ENCODE peak calls at places on chromosome 22, in nine cellular contexts. V is ELF-1; Q is tibial artery; A is endothelial cell of umbilical vein; Y is GM23338; N is pons; U is RPMI8226; I is Ammon's horn; B is CD8-positive, alpha-beta T cell. T is an unnamed sample.

GRCh38 chr22:36435516-36436415 is 45.7 kb downstream of the TXN2 start:
- DNase-seq in V (peak), Q (no peak), A (no peak), Y (peak), N (no peak), U (peak), I (no peak), B (peak), T (no peak)

GRCh38 chr22:42788021-42788420 is 67.4 kb upstream of the A4GALT start:
- DNase-seq in V (no peak), Q (no peak), A (no peak), Y (no peak), N (no peak), U (no peak), I (no peak), B (no peak), T (no peak)

GRCh38 chr22:46910624-46911023 is 148.2 kb downstream of the TBC1D22A start:
- DNase-seq in V (no peak), Q (no peak), A (no peak), Y (no peak), N (no peak), U (no peak), I (no peak), B (no peak), T (no peak)

GRCh38 chr22:49381595-49382450 is 445.9 kb downstream of the BRD1 start:
- DNase-seq in V (no peak), Q (no peak), A (no peak), Y (no peak), N (no peak), U (no peak), I (no peak), B (no peak), T (no peak)

GRCh38 chr22:24412274-24412673 is 15.1 kb upstream of the ADORA2A start:
- DNase-seq in V (no peak), Q (no peak), A (no peak), Y (no peak), N (no peak), U (no peak), I (no peak), B (no peak), T (no peak)

GRCh38 chr22:49291169-49291568 is 536.5 kb downstream of the BRD1 start:
- DNase-seq in V (no peak), Q (peak), A (no peak), Y (no peak), N (no peak), U (no peak), I (no peak), B (no peak), T (no peak)

GRCh38 chr22:32823024-32823730 is 21.7 kb downstream of the TIMP3 start:
- DNase-seq in V (peak), Q (no peak), A (no peak), Y (peak), N (no peak), U (peak), I (no peak), B (no peak), T (no peak)

GRCh38 chr22:37303821-37304274 is 21.5 kb downstream of the CYTH4 start:
- DNase-seq in V (no peak), Q (peak), A (peak), Y (no peak), N (no peak), U (no peak), I (peak), B (peak), T (peak)

GRCh38 chr22:25746012-25746373 is 4.0 kb downstream of the MYO18B start:
- DNase-seq in V (no peak), Q (no peak), A (peak), Y (no peak), N (no peak), U (no peak), I (no peak), B (no peak), T (no peak)

GRCh38 chr22:31055322-31056159 is 25.6 kb upstream of the SMTN start:
- DNase-seq in V (peak), Q (peak), A (peak), Y (peak), N (peak), U (no peak), I (peak), B (no peak), T (peak)

GRCh38 chr22:49624421-49625177 is 203.1 kb downstream of the BRD1 start:
- DNase-seq in V (no peak), Q (no peak), A (no peak), Y (no peak), N (no peak), U (no peak), I (no peak), B (no peak), T (no peak)

GRCh38 chr22:43226368-43226979 is 39.5 kb upstream of the TTLL12 start:
- DNase-seq in V (peak), Q (no peak), A (no peak), Y (peak), N (no peak), U (no peak), I (no peak), B (no peak), T (no peak)

GRCh38 chr22:42287174-42287890 is 16.9 kb upstream of the TCF20 start:
- DNase-seq in V (no peak), Q (no peak), A (no peak), Y (no peak), N (no peak), U (no peak), I (no peak), B (no peak), T (no peak)

GRCh38 chr22:41034741-41035140 is 57.7 kb upstream of the EP300 start:
- DNase-seq in V (no peak), Q (no peak), A (no peak), Y (no peak), N (no peak), U (no peak), I (no peak), B (no peak), T (no peak)

GRCh38 chr22:42368379-42369249 is 63.6 kb downstream of the NFAM1 start:
- DNase-seq in V (peak), Q (no peak), A (no peak), Y (peak), N (no peak), U (peak), I (no peak), B (peak), T (no peak)

GRCh38 chr22:46586123-46586519 is 34.1 kb upstream of the GRAMD4 start:
- DNase-seq in V (no peak), Q (no peak), A (no peak), Y (peak), N (no peak), U (no peak), I (no peak), B (no peak), T (no peak)

GRCh38 chr22:37126383-37126782 is 16.9 kb upstream of the TMPRSS6 start:
- DNase-seq in V (peak), Q (no peak), A (no peak), Y (peak), N (no peak), U (no peak), I (no peak), B (no peak), T (no peak)

GRCh38 chr22:22228921-22229320 is 15.7 kb upstream of the VPREB1 start:
- DNase-seq in V (no peak), Q (no peak), A (no peak), Y (no peak), N (no peak), U (no peak), I (no peak), B (no peak), T (no peak)

GRCh38 chr22:27063381-27063780 is 406.0 kb downstream of the MIAT start:
- DNase-seq in V (no peak), Q (no peak), A (no peak), Y (no peak), N (no peak), U (no peak), I (no peak), B (no peak), T (no peak)

GRCh38 chr22:26669060-26669481 is 11.7 kb downstream of the MIAT start:
- DNase-seq in V (peak), Q (no peak), A (peak), Y (peak), N (no peak), U (peak), I (no peak), B (no peak), T (no peak)

GRCh38 chr22:49151256-49152131 is 676.2 kb downstream of the BRD1 start:
- DNase-seq in V (peak), Q (no peak), A (no peak), Y (no peak), N (no peak), U (no peak), I (no peak), B (no peak), T (no peak)

GRCh38 chr22:23033116-23033905 is 37.0 kb upstream of the GNAZ start:
- DNase-seq in V (no peak), Q (no peak), A (no peak), Y (no peak), N (no peak), U (no peak), I (peak), B (no peak), T (no peak)

GRCh38 chr22:26576026-26576680 is 13.8 kb downstream of the TPST2 start:
- DNase-seq in V (no peak), Q (no peak), A (peak), Y (no peak), N (peak), U (no peak), I (peak), B (no peak), T (no peak)

GRCh38 chr22:47206819-47207218 is 444.4 kb downstream of the TBC1D22A start:
- DNase-seq in V (no peak), Q (no peak), A (no peak), Y (no peak), N (no peak), U (no peak), I (no peak), B (no peak), T (no peak)

GRCh38 chr22:11360632-11361031 is 4167.4 kb upstream of the OR11H1 start:
- DNase-seq in V (peak), Q (no peak), A (no peak), Y (no peak), N (no peak), U (no peak), I (peak), B (no peak), T (no peak)

GRCh38 chr22:19962246-19962908 is 20.8 kb upstream of the TXNRD2 start:
- DNase-seq in V (peak), Q (peak), A (peak), Y (peak), N (peak), U (peak), I (peak), B (no peak), T (no peak)

GRCh38 chr22:37051629-37052385 is at the start of gene KCTD17:
- DNase-seq in V (peak), Q (peak), A (peak), Y (peak), N (peak), U (peak), I (peak), B (peak), T (peak)

GRCh38 chr22:46569848-46570695 is 32.7 kb upstream of the CELSR1 start:
- DNase-seq in V (no peak), Q (no peak), A (no peak), Y (no peak), N (no peak), U (no peak), I (no peak), B (no peak), T (no peak)